ENCODE peak calls at places on chromosomes 12 and 14, in five cellular contexts. K, G, S, V and U are unnamed samples.

GRCh38 chr14:68203871-68204270 is 384.3 kb downstream of the RAD51B start:
- DNase-seq in K (no peak), G (no peak), S (no peak), V (no peak), U (no peak)

GRCh38 chr12:89632778-89633177 is 75.9 kb downstream of the ATP2B1 start:
- DNase-seq in K (no peak), G (no peak), S (no peak), V (no peak), U (no peak)

GRCh38 chr14:92122351-92122677 is 545 bp downstream of the CPSF2 start:
- DNase-seq in K (peak), G (no peak), S (peak), V (no peak), U (no peak)

GRCh38 chr14:86722612-86723253 is 1192.8 kb downstream of the FLRT2 start:
- DNase-seq in K (no peak), G (no peak), S (no peak), V (no peak), U (no peak)

GRCh38 chr12:46389130-46389616 is 16.6 kb upstream of the SLC38A2 start:
- DNase-seq in K (no peak), G (no peak), S (no peak), V (no peak), U (no peak)

GRCh38 chr14:61176686-61177085 is 104.5 kb downstream of the TMEM30B start:
- DNase-seq in K (no peak), G (no peak), S (no peak), V (no peak), U (no peak)

GRCh38 chr12:15650399-15651128 is 138.6 kb downstream of the EPS8 start:
- DNase-seq in K (no peak), G (no peak), S (no peak), V (no peak), U (no peak)

GRCh38 chr12:10191865-10192264 is 13.0 kb downstream of the TMEM52B start:
- DNase-seq in K (no peak), G (no peak), S (no peak), V (no peak), U (no peak)

GRCh38 chr14:52922656-52923055 is 28.2 kb downstream of the FERMT2 start:
- DNase-seq in K (no peak), G (no peak), S (no peak), V (no peak), U (no peak)

GRCh38 chr14:79602023-79602422 is 609.3 kb downstream of the DIO2 start:
- DNase-seq in K (no peak), G (no peak), S (no peak), V (no peak), U (no peak)

GRCh38 chr14:93410893-93411292 is 19.8 kb upstream of the UNC79 start:
- DNase-seq in K (no peak), G (no peak), S (no peak), V (no peak), U (no peak)

GRCh38 chr12:62379026-62379722 is 87.5 kb upstream of the MON2 start:
- DNase-seq in K (no peak), G (no peak), S (no peak), V (no peak), U (no peak)

GRCh38 chr14:24710403-24711063 is 76.5 kb upstream of the GZMB start:
- DNase-seq in K (peak), G (peak), S (peak), V (peak), U (peak)

GRCh38 chr12:50647479-50647878 is 116.4 kb upstream of the ATF1 start:
- DNase-seq in K (no peak), G (peak), S (no peak), V (no peak), U (no peak)

GRCh38 chr12:50764116-50764860 is 387 bp downstream of the ATF1 start:
- DNase-seq in K (no peak), G (no peak), S (no peak), V (peak), U (peak)

GRCh38 chr14:50806241-50806933 is 24.6 kb downstream of the NIN start:
- DNase-seq in K (no peak), G (no peak), S (no peak), V (no peak), U (no peak)

GRCh38 chr14:58662028-58662427 is 24.3 kb downstream of the DACT1 start:
- DNase-seq in K (no peak), G (no peak), S (no peak), V (no peak), U (no peak)

GRCh38 chr14:71620401-71620800 is 311.8 kb upstream of the RGS6 start:
- DNase-seq in K (no peak), G (no peak), S (no peak), V (no peak), U (no peak)

GRCh38 chr12:41076114-41076513 is 112.0 kb upstream of the PDZRN4 start:
- DNase-seq in K (no peak), G (no peak), S (no peak), V (no peak), U (no peak)

GRCh38 chr12:82740-83139 is 16.2 kb downstream of the IQSEC3 start:
- DNase-seq in K (no peak), G (no peak), S (no peak), V (no peak), U (no peak)

GRCh38 chr14:61280526-61281185 is 482 bp downstream of the TMEM30B start:
- DNase-seq in K (peak), G (no peak), S (peak), V (peak), U (peak)

GRCh38 chr14:24310666-24311604 is at the start of gene LTB4R:
- DNase-seq in K (peak), G (no peak), S (peak), V (peak), U (peak)

GRCh38 chr14:96038920-96039632 is at the start of gene C14orf132:
- DNase-seq in K (peak), G (peak), S (peak), V (peak), U (peak)

GRCh38 chr14:93056166-93056839 is 59.4 kb downstream of the ITPK1 start:
- DNase-seq in K (no peak), G (no peak), S (no peak), V (no peak), U (no peak)

GRCh38 chr14:42316746-42317145 is 710.1 kb downstream of the LRFN5 start:
- DNase-seq in K (no peak), G (no peak), S (no peak), V (no peak), U (no peak)

GRCh38 chr14:72457641-72458040 is 436.3 kb downstream of the DPF3 start:
- DNase-seq in K (no peak), G (no peak), S (no peak), V (no peak), U (no peak)

GRCh38 chr12:21637985-21638891 is 19.4 kb downstream of the LDHB start:
- DNase-seq in K (no peak), G (no peak), S (no peak), V (no peak), U (no peak)

GRCh38 chr12:87687362-87687761 is 341.8 kb downstream of the C12orf50 start:
- DNase-seq in K (no peak), G (no peak), S (no peak), V (no peak), U (no peak)

GRCh38 chr12:80188566-80188965 is 89.2 kb downstream of the OTOGL start:
- DNase-seq in K (no peak), G (no peak), S (no peak), V (no peak), U (no peak)

GRCh38 chr14:96863327-96863985 is 66.3 kb downstream of the VRK1 start:
- DNase-seq in K (no peak), G (no peak), S (no peak), V (no peak), U (no peak)

GRCh38 chr14:64671591-64671990 is 32.6 kb upstream of the PLEKHG3 start:
- DNase-seq in K (no peak), G (peak), S (no peak), V (no peak), U (no peak)

GRCh38 chr14:92135269-92135668 is 13.5 kb downstream of the CPSF2 start:
- DNase-seq in K (no peak), G (peak), S (no peak), V (no peak), U (no peak)

GRCh38 chr14:97580923-97581495 is 783.8 kb downstream of the VRK1 start:
- DNase-seq in K (no peak), G (no peak), S (no peak), V (no peak), U (no peak)

GRCh38 chr12:91326043-91327027 is 143.7 kb upstream of the DCN start:
- DNase-seq in K (peak), G (peak), S (no peak), V (peak), U (peak)

GRCh38 chr12:6752931-6753771 is at the start of gene MLF2:
- DNase-seq in K (peak), G (peak), S (peak), V (peak), U (peak)
- TF ChIP-seq POLR2A in K (peak), G (peak), S (peak), V (no peak), U (peak)

DNA sequence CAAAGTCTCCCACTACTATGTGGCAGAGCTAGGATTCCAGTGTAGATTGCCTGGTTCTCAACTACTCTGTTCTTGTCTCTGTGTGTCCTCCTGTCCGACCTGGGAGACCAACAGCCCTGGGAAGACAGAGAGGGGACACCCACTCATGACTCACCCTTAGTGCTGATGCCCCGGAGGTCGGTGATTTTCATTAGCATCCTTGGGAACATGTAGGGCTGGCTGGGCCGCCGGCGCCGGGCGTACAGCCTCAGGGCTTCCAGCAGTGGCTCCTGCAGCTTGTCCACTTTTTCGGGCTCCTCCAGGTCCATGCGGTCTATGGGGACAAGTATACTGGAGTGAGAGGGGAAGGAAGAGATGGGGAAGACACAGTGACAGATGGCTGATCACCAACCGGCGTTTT is 5.9 kb upstream of the ITGB7 start:
- DNase-seq in K (no peak), G (no peak), S (no peak), V (no peak), U (no peak)
- TF ChIP-seq POLR2A in K (no peak), G (no peak), S (no peak), V (no peak), U (no peak)

GRCh38 chr12:123436017-123436964 is at the start of gene RILPL2:
- DNase-seq in K (peak), G (peak), S (peak), V (peak), U (peak)
- TF ChIP-seq POLR2A in K (peak), G (no peak), S (peak), V (no peak), U (peak)

GRCh38 chr12:49069507-49070346 is at the start of gene RHEBL1:
- DNase-seq in K (peak), G (peak), S (peak), V (peak), U (peak)
- TF ChIP-seq POLR2A in K (peak), G (no peak), S (peak), V (no peak), U (peak)

GRCh38 chr12:121799175-121799841 is 4.5 kb upstream of the SETD1B start:
- DNase-seq in K (peak), G (peak), S (peak), V (peak), U (peak)

GRCh38 chr12:121798807-121799174 is 5.0 kb upstream of the SETD1B start:
- DNase-seq in K (peak), G (no peak), S (no peak), V (no peak), U (no peak)

GRCh38 chr12:121795029-121795977 is 1.8 kb upstream of the RHOF start:
- DNase-seq in K (peak), G (peak), S (peak), V (peak), U (peak)

GRCh38 chr12:121797937-121798801 is 4.7 kb upstream of the RHOF start:
- DNase-seq in K (peak), G (no peak), S (peak), V (peak), U (no peak)

GRCh38 chr12:121796855-121797751 is 3.6 kb upstream of the RHOF start:
- DNase-seq in K (peak), G (peak), S (peak), V (peak), U (peak)
- TF ChIP-seq POLR2A in K (peak), G (peak), S (peak), V (no peak), U (peak)

DNA sequence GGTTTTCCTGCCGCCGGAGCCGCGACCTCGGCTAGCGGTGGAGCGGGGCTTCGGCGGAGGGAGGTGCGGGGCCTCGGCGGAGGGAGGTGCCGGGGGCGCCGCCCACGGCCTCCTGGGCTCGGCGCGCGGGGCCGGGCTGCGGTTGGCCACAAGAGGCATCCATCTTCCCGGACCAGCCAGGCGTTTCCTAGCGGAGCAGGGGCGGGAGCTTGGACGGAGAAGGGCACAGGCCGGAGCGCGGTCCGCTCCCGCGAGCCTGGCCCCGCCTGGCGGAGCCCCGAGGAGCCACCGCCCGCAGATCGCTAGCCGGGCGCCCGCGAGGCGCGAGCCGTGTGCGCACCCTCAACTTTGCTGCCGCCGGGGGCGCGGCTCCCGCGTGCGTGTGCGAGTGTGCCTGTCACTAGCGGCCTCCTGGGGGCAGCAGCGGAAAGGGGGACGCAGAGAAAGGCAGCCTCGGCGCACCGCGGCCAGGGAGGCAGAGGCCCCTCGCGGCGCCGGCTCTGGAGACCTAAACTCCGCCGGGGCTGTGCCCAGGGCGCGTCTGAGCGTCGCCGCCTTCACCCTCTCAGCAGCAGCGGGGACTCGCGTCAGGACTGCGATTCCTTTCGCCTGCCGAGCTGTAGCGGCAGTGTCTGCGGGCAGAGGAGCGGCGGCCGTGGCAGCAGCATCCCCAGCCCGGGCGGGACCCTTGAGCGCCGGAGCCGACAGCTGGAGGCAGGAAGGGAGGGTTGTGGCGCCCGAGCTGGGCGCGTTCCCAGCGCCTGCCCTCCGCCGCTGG is 698 bp upstream of the SRGAP1 start:
- DNase-seq in K (peak), G (peak), S (peak), V (peak), U (peak)
- TF ChIP-seq POLR2A in K (peak), G (no peak), S (no peak), V (no peak), U (peak)

GRCh38 chr12:75479963-75480461 is 543 bp upstream of the GLIPR1 start:
- DNase-seq in K (no peak), G (no peak), S (no peak), V (no peak), U (no peak)

GRCh38 chr12:75481013-75481705 is 604 bp downstream of the GLIPR1 start:
- DNase-seq in K (no peak), G (no peak), S (no peak), V (no peak), U (no peak)

GRCh38 chr12:75481774-75482173 is 1.2 kb downstream of the GLIPR1 start:
- DNase-seq in K (peak), G (no peak), S (no peak), V (no peak), U (no peak)

GRCh38 chr12:75478395-75478794 is 2.2 kb upstream of the GLIPR1 start:
- DNase-seq in K (no peak), G (no peak), S (no peak), V (no peak), U (no peak)

DNA sequence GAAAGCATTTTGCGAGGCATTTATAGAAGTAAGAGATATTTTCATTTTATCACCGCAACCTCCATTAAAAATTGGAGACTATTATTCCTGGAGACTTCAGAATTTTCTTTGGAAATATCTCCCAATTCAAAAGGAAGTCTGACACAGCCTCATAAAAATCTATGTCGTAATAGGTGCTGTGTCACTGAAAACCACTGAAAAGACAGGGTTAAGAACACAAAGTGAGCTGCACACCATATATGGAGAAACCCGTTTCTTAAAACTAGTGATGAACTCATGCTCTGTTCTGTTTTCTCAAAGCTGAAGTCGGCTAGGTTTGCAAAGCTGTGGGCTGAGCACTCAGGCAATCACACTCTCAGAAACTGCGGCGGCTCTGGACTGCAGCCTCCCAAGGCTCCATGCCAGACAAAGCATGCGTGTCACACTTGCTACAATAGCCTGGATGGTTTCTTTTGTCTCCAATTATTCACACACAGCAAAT is at the start of gene GLIPR1:
- DNase-seq in K (peak), G (no peak), S (peak), V (peak), U (peak)
- TF ChIP-seq POLR2A in K (peak), G (no peak), S (no peak), V (no peak), U (peak)

DNA sequence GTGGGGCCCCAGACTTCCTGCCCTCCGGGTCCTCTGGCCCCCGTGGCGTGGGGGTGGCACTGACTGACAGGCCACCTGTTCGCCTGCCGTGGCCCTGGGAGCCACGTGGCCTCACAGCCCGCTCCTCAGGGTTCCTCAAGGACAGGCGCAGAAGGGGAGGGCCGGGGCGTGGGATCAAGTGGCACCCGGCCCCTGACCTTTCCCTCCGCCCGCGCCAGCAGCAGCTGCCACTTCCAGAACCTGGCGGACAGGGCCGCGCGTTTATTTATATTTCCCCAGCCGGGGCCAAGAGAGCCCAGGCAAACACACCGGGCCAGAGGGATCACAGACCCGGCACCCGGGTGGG is 92.6 kb downstream of the RFLNA start:
- DNase-seq in K (no peak), G (no peak), S (peak), V (peak), U (no peak)
- TF ChIP-seq POLR2A in K (no peak), G (no peak), S (no peak), V (no peak), U (no peak)

GRCh38 chr12:56628671-56629458 is 1.3 kb downstream of the BAZ2A start:
- DNase-seq in K (peak), G (no peak), S (peak), V (peak), U (peak)
- TF ChIP-seq POLR2A in K (peak), G (no peak), S (no peak), V (no peak), U (no peak)